ENCODE peak calls at places on chromosome 13, in six cellular contexts. One of them, this sample, is unnamed.

GRCh38 chr13:101530293-101530692 is 77.8 kb downstream of the ITGBL1 start:
- DNase-seq in SK-N-SH: no peak
- DNase-seq in GM23248: peak
- DNase-seq in PC-3: no peak
- DNase-seq in neural progenitor cell: no peak
- DNase-seq in HCT116: no peak
- DNase-seq in this sample: no peak

GRCh38 chr13:38417727-38418126 is 68.1 kb downstream of the UFM1 start:
- DNase-seq in GM23248: peak
- DNase-seq in HCT116: no peak
- DNase-seq in neural progenitor cell: peak
- DNase-seq in PC-3: peak
- DNase-seq in SK-N-SH: peak
- DNase-seq in this sample: peak

GRCh38 chr13:85512421-85512820 is 286.8 kb downstream of the SLITRK6 start:
- DNase-seq in PC-3: peak
- DNase-seq in neural progenitor cell: no peak
- DNase-seq in SK-N-SH: no peak
- DNase-seq in GM23248: no peak
- DNase-seq in HCT116: no peak
- DNase-seq in this sample: no peak

GRCh38 chr13:94860981-94861407 is 148.6 kb upstream of the SOX21 start:
- DNase-seq in GM23248: peak
- DNase-seq in SK-N-SH: no peak
- DNase-seq in neural progenitor cell: no peak
- DNase-seq in PC-3: peak
- DNase-seq in HCT116: no peak
- DNase-seq in this sample: no peak

GRCh38 chr13:50574731-50575130 is 268.8 kb downstream of the DLEU7 start:
- DNase-seq in HCT116: no peak
- DNase-seq in PC-3: no peak
- DNase-seq in SK-N-SH: no peak
- DNase-seq in neural progenitor cell: no peak
- DNase-seq in GM23248: peak
- DNase-seq in this sample: no peak

GRCh38 chr13:22451345-22451744 is 729.4 kb upstream of the SGCG start:
- DNase-seq in neural progenitor cell: peak
- DNase-seq in HCT116: no peak
- DNase-seq in PC-3: no peak
- DNase-seq in SK-N-SH: no peak
- DNase-seq in GM23248: no peak
- DNase-seq in this sample: no peak

GRCh38 chr13:91133941-91134772 is 213.3 kb upstream of the MIR17HG start:
- DNase-seq in HCT116: peak
- DNase-seq in SK-N-SH: peak
- DNase-seq in neural progenitor cell: peak
- DNase-seq in GM23248: peak
- DNase-seq in PC-3: peak
- DNase-seq in this sample: peak

GRCh38 chr13:77811981-77812380 is 106.7 kb downstream of the EDNRB start:
- DNase-seq in SK-N-SH: no peak
- DNase-seq in GM23248: no peak
- DNase-seq in HCT116: no peak
- DNase-seq in PC-3: no peak
- DNase-seq in neural progenitor cell: no peak
- DNase-seq in this sample: no peak

GRCh38 chr13:40271931-40272775 is 394.3 kb downstream of the FOXO1 start:
- DNase-seq in HCT116: no peak
- DNase-seq in PC-3: peak
- DNase-seq in SK-N-SH: no peak
- DNase-seq in GM23248: peak
- DNase-seq in neural progenitor cell: no peak
- DNase-seq in this sample: no peak

GRCh38 chr13:110230661-110231347 is 76.2 kb downstream of the COL4A1 start:
- DNase-seq in GM23248: no peak
- DNase-seq in HCT116: no peak
- DNase-seq in PC-3: peak
- DNase-seq in SK-N-SH: no peak
- DNase-seq in neural progenitor cell: no peak
- DNase-seq in this sample: no peak

GRCh38 chr13:72561791-72562190 is 165.6 kb downstream of the MZT1 start:
- DNase-seq in neural progenitor cell: no peak
- DNase-seq in SK-N-SH: peak
- DNase-seq in PC-3: no peak
- DNase-seq in HCT116: no peak
- DNase-seq in GM23248: no peak
- DNase-seq in this sample: no peak
- TF ChIP-seq EZH2phosphoT487 in neural progenitor cell: no peak
- TF ChIP-seq EZH2phosphoT487 in SK-N-SH: no peak
- TF ChIP-seq EZH2phosphoT487 in PC-3: no peak
- TF ChIP-seq EZH2phosphoT487 in HCT116: no peak
- TF ChIP-seq EZH2phosphoT487 in GM23248: no peak
- TF ChIP-seq EZH2phosphoT487 in this sample: no peak

DNA sequence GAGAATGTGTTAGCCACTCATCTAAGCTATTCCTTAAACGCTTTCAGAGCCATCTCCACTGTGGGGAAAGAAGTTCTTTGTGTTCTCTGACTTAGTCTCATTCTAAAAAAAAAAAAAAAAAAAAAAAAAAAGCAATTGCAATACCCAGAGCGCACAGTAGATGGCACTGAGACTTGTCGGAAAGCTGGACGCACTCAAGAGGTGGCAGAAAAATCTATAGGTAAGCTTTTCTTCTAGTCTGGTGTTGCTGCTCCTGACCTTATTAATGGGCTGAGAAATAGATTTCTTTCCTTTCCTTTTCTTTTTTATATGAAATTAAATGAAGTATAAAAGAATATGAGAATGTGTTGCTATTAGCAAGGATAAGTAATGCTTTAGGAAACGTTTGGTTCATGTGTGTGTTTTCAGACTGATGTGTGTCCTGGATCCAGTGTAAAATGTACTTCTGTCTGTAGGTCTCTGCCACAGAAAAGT is 4.7 kb upstream of the GJB2 start:
- DNase-seq in neural progenitor cell: peak
- DNase-seq in GM23248: peak
- DNase-seq in PC-3: peak
- DNase-seq in SK-N-SH: peak
- DNase-seq in HCT116: peak
- DNase-seq in this sample: peak
- H3K4me2 ChIP-seq in neural progenitor cell: no peak
- H3K4me2 ChIP-seq in GM23248: no peak
- H3K4me2 ChIP-seq in PC-3: peak
- H3K4me2 ChIP-seq in SK-N-SH: no peak
- H3K4me2 ChIP-seq in HCT116: peak
- H3K4me2 ChIP-seq in this sample: peak

GRCh38 chr13:48726711-48727110 is 73.0 kb downstream of the CYSLTR2 start:
- DNase-seq in SK-N-SH: no peak
- DNase-seq in PC-3: no peak
- DNase-seq in GM23248: no peak
- DNase-seq in neural progenitor cell: no peak
- DNase-seq in HCT116: no peak
- DNase-seq in this sample: no peak
- H3K9ac ChIP-seq in SK-N-SH: no peak
- H3K9ac ChIP-seq in PC-3: no peak
- H3K9ac ChIP-seq in GM23248: no peak
- H3K9ac ChIP-seq in neural progenitor cell: no peak
- H3K9ac ChIP-seq in HCT116: no peak
- H3K9ac ChIP-seq in this sample: no peak

GRCh38 chr13:99103536-99103935 is 97.1 kb upstream of the UBAC2 start:
- DNase-seq in neural progenitor cell: peak
- DNase-seq in HCT116: no peak
- DNase-seq in GM23248: peak
- DNase-seq in SK-N-SH: peak
- DNase-seq in PC-3: no peak
- DNase-seq in this sample: no peak
- TF ChIP-seq EZH2phosphoT487 in neural progenitor cell: no peak
- TF ChIP-seq EZH2phosphoT487 in HCT116: no peak
- TF ChIP-seq EZH2phosphoT487 in GM23248: no peak
- TF ChIP-seq EZH2phosphoT487 in SK-N-SH: no peak
- TF ChIP-seq EZH2phosphoT487 in PC-3: no peak
- TF ChIP-seq EZH2phosphoT487 in this sample: no peak

GRCh38 chr13:112968380-112968909 is 569 bp upstream of the MCF2L start:
- DNase-seq in GM23248: no peak
- DNase-seq in neural progenitor cell: peak
- DNase-seq in PC-3: peak
- DNase-seq in SK-N-SH: peak
- DNase-seq in HCT116: no peak
- DNase-seq in this sample: no peak
- H3K4me2 ChIP-seq in GM23248: no peak
- H3K4me2 ChIP-seq in neural progenitor cell: peak
- H3K4me2 ChIP-seq in PC-3: peak
- H3K4me2 ChIP-seq in SK-N-SH: peak
- H3K4me2 ChIP-seq in HCT116: peak
- H3K4me2 ChIP-seq in this sample: peak